ENCODE peak calls at places on chromosomes 1 and 21, in six cellular contexts. One of them, this sample, is unnamed.

GRCh38 chr1:155126494-155127104 is 1.1 kb upstream of the EFNA1 start:
- DNase-seq in H1: peak; percentile 64
- DNase-seq in neuronal stem cell: no peak
- DNase-seq in IMR-90: peak; percentile 27
- DNase-seq in H9: peak; percentile 49
- DNase-seq in mesenchymal stem cell: peak; percentile 74
- DNase-seq in this sample: peak; percentile 70

GRCh38 chr1:211258756-211259595 is at the start of gene RCOR3:
- DNase-seq in H1: peak; percentile 95
- DNase-seq in neuronal stem cell: peak; percentile 95
- DNase-seq in IMR-90: peak; percentile 87
- DNase-seq in H9: peak; percentile 95
- DNase-seq in mesenchymal stem cell: peak; percentile 92
- DNase-seq in this sample: peak; percentile 72

GRCh38 chr1:11682287-11682771 is 1.4 kb upstream of the MAD2L2 start:
- DNase-seq in H1: peak; percentile 69
- DNase-seq in neuronal stem cell: no peak
- DNase-seq in IMR-90: no peak
- DNase-seq in H9: peak; percentile 83
- DNase-seq in mesenchymal stem cell: no peak
- DNase-seq in this sample: no peak

GRCh38 chr1:175797576-175797975 is 54.2 kb upstream of the TNR start:
- DNase-seq in H1: no peak
- DNase-seq in neuronal stem cell: no peak
- DNase-seq in IMR-90: no peak
- DNase-seq in H9: peak; percentile 49
- DNase-seq in mesenchymal stem cell: no peak
- DNase-seq in this sample: no peak

GRCh38 chr1:83706354-83706938 is 292.5 kb downstream of the TTLL7 start:
- DNase-seq in H1: no peak
- DNase-seq in neuronal stem cell: no peak
- DNase-seq in IMR-90: no peak
- DNase-seq in H9: no peak
- DNase-seq in mesenchymal stem cell: no peak
- DNase-seq in this sample: no peak

GRCh38 chr21:43696214-43696613 is 22.7 kb upstream of the PDXK start:
- DNase-seq in H1: no peak
- DNase-seq in neuronal stem cell: no peak
- DNase-seq in IMR-90: no peak
- DNase-seq in H9: no peak
- DNase-seq in mesenchymal stem cell: no peak
- DNase-seq in this sample: no peak

GRCh38 chr1:17351598-17352324 is 20.2 kb upstream of the PADI6 start:
- DNase-seq in H1: no peak
- DNase-seq in neuronal stem cell: no peak
- DNase-seq in IMR-90: no peak
- DNase-seq in H9: no peak
- DNase-seq in mesenchymal stem cell: no peak
- DNase-seq in this sample: no peak

GRCh38 chr1:219161371-219161975 is 12.2 kb upstream of the LYPLAL1 start:
- DNase-seq in H1: no peak
- DNase-seq in neuronal stem cell: no peak
- DNase-seq in IMR-90: no peak
- DNase-seq in H9: no peak
- DNase-seq in mesenchymal stem cell: no peak
- DNase-seq in this sample: no peak

GRCh38 chr21:45576838-45577737 is 34.8 kb upstream of the SLC19A1 start:
- DNase-seq in H1: no peak
- DNase-seq in neuronal stem cell: no peak
- DNase-seq in IMR-90: no peak
- DNase-seq in H9: peak; percentile 17
- DNase-seq in mesenchymal stem cell: no peak
- DNase-seq in this sample: no peak

GRCh38 chr1:236143104-236143948 is 987 bp downstream of the GPR137B start:
- DNase-seq in H1: no peak
- DNase-seq in neuronal stem cell: no peak
- DNase-seq in IMR-90: peak; percentile 72
- DNase-seq in H9: no peak
- DNase-seq in mesenchymal stem cell: peak; percentile 79
- DNase-seq in this sample: no peak

GRCh38 chr1:243399561-243400155 is 143.8 kb downstream of the SDCCAG8 start:
- DNase-seq in H1: no peak
- DNase-seq in neuronal stem cell: no peak
- DNase-seq in IMR-90: no peak
- DNase-seq in H9: no peak
- DNase-seq in mesenchymal stem cell: no peak
- DNase-seq in this sample: no peak

GRCh38 chr1:224880593-224881307 is 48.7 kb upstream of the DNAH14 start:
- DNase-seq in H1: peak; percentile 59
- DNase-seq in neuronal stem cell: peak; percentile 48
- DNase-seq in IMR-90: no peak
- DNase-seq in H9: peak; percentile 83
- DNase-seq in mesenchymal stem cell: no peak
- DNase-seq in this sample: no peak

GRCh38 chr1:51320967-51321923 is 9.1 kb downstream of the TTC39A start:
- DNase-seq in H1: no peak
- DNase-seq in neuronal stem cell: no peak
- DNase-seq in IMR-90: no peak
- DNase-seq in H9: no peak
- DNase-seq in mesenchymal stem cell: peak; percentile 36
- DNase-seq in this sample: no peak

GRCh38 chr1:172468296-172468695 is 24.4 kb upstream of the PIGC start:
- DNase-seq in H1: no peak
- DNase-seq in neuronal stem cell: no peak
- DNase-seq in IMR-90: no peak
- DNase-seq in H9: no peak
- DNase-seq in mesenchymal stem cell: no peak
- DNase-seq in this sample: no peak

GRCh38 chr1:58929667-58930325 is 145.9 kb upstream of the JUN start:
- DNase-seq in H1: no peak
- DNase-seq in neuronal stem cell: no peak
- DNase-seq in IMR-90: no peak
- DNase-seq in H9: no peak
- DNase-seq in mesenchymal stem cell: peak; percentile 36
- DNase-seq in this sample: peak; percentile 43

GRCh38 chr1:197269053-197269452 is 1.0 kb downstream of the CRB1 start:
- DNase-seq in H1: no peak
- DNase-seq in neuronal stem cell: no peak
- DNase-seq in IMR-90: no peak
- DNase-seq in H9: no peak
- DNase-seq in mesenchymal stem cell: no peak
- DNase-seq in this sample: no peak

GRCh38 chr1:118978914-118979701 is 9.0 kb downstream of the TBX15 start:
- DNase-seq in H1: no peak
- DNase-seq in neuronal stem cell: no peak
- DNase-seq in IMR-90: no peak
- DNase-seq in H9: no peak
- DNase-seq in mesenchymal stem cell: no peak
- DNase-seq in this sample: no peak

GRCh38 chr1:63277195-63278192 is 44.9 kb upstream of the FOXD3 start:
- DNase-seq in H1: no peak
- DNase-seq in neuronal stem cell: peak; percentile 40
- DNase-seq in IMR-90: no peak
- DNase-seq in H9: no peak
- DNase-seq in mesenchymal stem cell: no peak
- DNase-seq in this sample: no peak

GRCh38 chr1:203074610-203075009 is 11.2 kb downstream of the MYOG start:
- DNase-seq in H1: no peak
- DNase-seq in neuronal stem cell: no peak
- DNase-seq in IMR-90: no peak
- DNase-seq in H9: no peak
- DNase-seq in mesenchymal stem cell: no peak
- DNase-seq in this sample: no peak

GRCh38 chr1:203077367-203077766 is 8.4 kb downstream of the MYOG start:
- DNase-seq in H1: no peak
- DNase-seq in neuronal stem cell: no peak
- DNase-seq in IMR-90: no peak
- DNase-seq in H9: no peak
- DNase-seq in mesenchymal stem cell: no peak
- DNase-seq in this sample: no peak

GRCh38 chr1:203075249-203076030 is 10.4 kb downstream of the MYOG start:
- DNase-seq in H1: no peak
- DNase-seq in neuronal stem cell: no peak
- DNase-seq in IMR-90: no peak
- DNase-seq in H9: no peak
- DNase-seq in mesenchymal stem cell: no peak
- DNase-seq in this sample: no peak

GRCh38 chr1:203077956-203078355 is 7.9 kb downstream of the MYOG start:
- DNase-seq in H1: no peak
- DNase-seq in neuronal stem cell: no peak
- DNase-seq in IMR-90: no peak
- DNase-seq in H9: no peak
- DNase-seq in mesenchymal stem cell: no peak
- DNase-seq in this sample: no peak

DNA sequence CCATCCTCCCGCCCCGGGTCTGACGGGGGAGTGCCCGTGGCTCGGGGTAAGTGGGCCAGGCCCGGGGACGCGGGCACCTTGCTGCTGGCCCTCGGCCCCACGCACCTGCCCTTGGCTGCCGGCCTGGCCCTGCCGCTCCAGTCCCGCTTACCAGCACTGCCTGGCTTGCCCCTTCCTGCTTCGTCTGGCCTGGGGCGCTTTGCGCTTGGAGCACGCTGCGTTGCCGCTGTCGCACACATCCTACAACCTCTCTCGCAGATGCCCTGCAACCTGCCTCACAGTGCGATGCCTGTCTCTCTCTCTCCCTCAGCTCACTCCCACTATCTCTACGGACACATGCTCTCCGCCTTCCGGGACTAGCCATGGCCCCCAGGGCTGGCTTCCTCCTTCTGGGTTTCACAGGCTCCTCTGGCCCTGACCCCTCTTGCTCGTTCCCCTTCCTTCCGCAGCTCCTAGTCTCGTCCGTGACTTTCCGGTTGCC is 9.7 kb downstream of the MYOG start:
- DNase-seq in H1: peak; percentile 72
- DNase-seq in neuronal stem cell: no peak
- DNase-seq in IMR-90: no peak
- DNase-seq in H9: peak; percentile 71
- DNase-seq in mesenchymal stem cell: no peak
- DNase-seq in this sample: peak; percentile 15
- H4K91ac ChIP-seq in H1: peak overlapping the region; percentile 40
- H4K91ac ChIP-seq in neuronal stem cell: no peak overlapping the region
- H4K91ac ChIP-seq in IMR-90: no peak overlapping the region
- H4K91ac ChIP-seq in H9: no peak overlapping the region
- H4K91ac ChIP-seq in mesenchymal stem cell: no peak overlapping the region
- H4K91ac ChIP-seq in this sample: no peak overlapping the region

DNA sequence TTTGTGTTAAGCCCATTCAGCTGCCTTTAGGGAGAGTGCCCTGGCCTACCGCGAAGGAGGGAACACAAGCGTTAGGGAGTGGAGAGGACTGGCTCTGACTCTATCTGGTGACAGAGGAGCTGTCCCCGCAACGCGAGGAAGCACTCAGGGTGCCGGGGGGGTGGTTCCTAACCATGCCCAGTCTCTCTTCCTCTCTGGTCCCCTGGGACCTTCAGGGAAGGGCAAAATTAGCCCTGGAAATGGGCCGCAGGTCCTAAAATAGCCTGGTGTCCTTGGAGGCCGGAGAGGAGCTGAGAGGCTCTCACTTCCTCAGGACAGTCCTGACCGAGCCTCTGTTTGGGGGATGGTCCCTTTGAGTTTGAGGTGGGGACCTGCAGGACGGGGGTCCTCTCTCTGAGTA is 5.8 kb downstream of the SLC45A1 start:
- DNase-seq in H1: no peak
- DNase-seq in neuronal stem cell: no peak
- DNase-seq in IMR-90: no peak
- DNase-seq in H9: no peak
- DNase-seq in mesenchymal stem cell: no peak
- DNase-seq in this sample: no peak
- H4K91ac ChIP-seq in H1: no peak overlapping the region
- H4K91ac ChIP-seq in neuronal stem cell: no peak overlapping the region
- H4K91ac ChIP-seq in IMR-90: no peak overlapping the region
- H4K91ac ChIP-seq in H9: no peak overlapping the region
- H4K91ac ChIP-seq in mesenchymal stem cell: no peak overlapping the region
- H4K91ac ChIP-seq in this sample: no peak overlapping the region

DNA sequence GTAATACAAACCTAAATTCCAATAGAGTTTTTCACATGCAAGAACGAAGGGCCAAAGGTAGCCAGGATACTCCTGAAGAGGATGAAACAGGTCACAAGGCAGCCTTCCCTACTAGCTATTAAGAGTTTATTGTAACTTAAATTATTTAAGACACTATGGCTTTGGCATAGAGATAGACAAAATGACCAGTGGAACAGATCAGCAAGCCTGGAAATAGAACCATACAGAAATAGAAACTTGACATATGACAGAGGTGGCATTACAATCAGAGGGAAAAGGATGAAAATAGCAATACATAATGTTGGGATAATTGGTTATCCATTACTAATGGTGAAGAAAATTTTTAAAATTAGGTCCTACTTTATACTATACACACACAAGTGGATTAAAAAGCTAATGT is 16.5 kb downstream of the GFI1 start:
- DNase-seq in H1: no peak
- DNase-seq in neuronal stem cell: no peak
- DNase-seq in IMR-90: no peak
- DNase-seq in H9: no peak
- DNase-seq in mesenchymal stem cell: no peak
- DNase-seq in this sample: no peak
- H4K91ac ChIP-seq in H1: no peak overlapping the region
- H4K91ac ChIP-seq in neuronal stem cell: no peak overlapping the region
- H4K91ac ChIP-seq in IMR-90: no peak overlapping the region
- H4K91ac ChIP-seq in H9: no peak overlapping the region
- H4K91ac ChIP-seq in mesenchymal stem cell: no peak overlapping the region
- H4K91ac ChIP-seq in this sample: no peak overlapping the region

GRCh38 chr21:41640756-41641509 is 125.9 kb downstream of the RIPK4 start:
- DNase-seq in H1: no peak
- DNase-seq in neuronal stem cell: no peak
- DNase-seq in IMR-90: peak; percentile 60
- DNase-seq in H9: no peak
- DNase-seq in mesenchymal stem cell: peak; percentile 27
- DNase-seq in this sample: peak; percentile 63
- H4K91ac ChIP-seq in H1: no peak overlapping the region
- H4K91ac ChIP-seq in neuronal stem cell: no peak overlapping the region
- H4K91ac ChIP-seq in IMR-90: peak overlapping the region; percentile 84
- H4K91ac ChIP-seq in H9: no peak overlapping the region
- H4K91ac ChIP-seq in mesenchymal stem cell: no peak overlapping the region
- H4K91ac ChIP-seq in this sample: no peak overlapping the region